ENCODE peak calls at places on chromosomes 6 and 20, in eight cellular contexts. M, A, R, J, S, W, C and L are unnamed samples.

GRCh38 chr6:135537782-135538301 is 40.3 kb upstream of the AHI1 start:
- DNase-seq in M (no peak), A (no peak), R (no peak), J (peak), S (peak), W (no peak), C (no peak), L (no peak)

GRCh38 chr6:133973109-133973971 is 20.3 kb downstream of the TBPL1 start:
- DNase-seq in M (no peak), A (no peak), R (peak), J (peak), S (peak), W (no peak), C (peak), L (peak)

GRCh38 chr20:54431545-54431944 is 43.8 kb upstream of the DOK5 start:
- DNase-seq in M (no peak), A (no peak), R (peak), J (peak), S (no peak), W (no peak), C (no peak), L (no peak)

GRCh38 chr20:52684176-52684575 is 288.0 kb upstream of the TSHZ2 start:
- DNase-seq in M (no peak), A (no peak), R (no peak), J (no peak), S (no peak), W (no peak), C (no peak), L (no peak)

GRCh38 chr6:68958327-68958726 is 323.2 kb downstream of the ADGRB3 start:
- DNase-seq in M (no peak), A (no peak), R (peak), J (peak), S (no peak), W (no peak), C (peak), L (no peak)

GRCh38 chr6:112990971-112991370 is 643.8 kb downstream of the RFPL4B start:
- DNase-seq in M (no peak), A (no peak), R (no peak), J (peak), S (no peak), W (no peak), C (no peak), L (no peak)

GRCh38 chr20:61399433-61399832 is 147.4 kb downstream of the CDH4 start:
- DNase-seq in M (no peak), A (no peak), R (no peak), J (no peak), S (no peak), W (no peak), C (no peak), L (no peak)

GRCh38 chr6:100322886-100323285 is 141.8 kb downstream of the SIM1 start:
- DNase-seq in M (no peak), A (no peak), R (no peak), J (no peak), S (no peak), W (no peak), C (no peak), L (no peak)

GRCh38 chr20:4488407-4489339 is 233.0 kb upstream of the PRND start:
- DNase-seq in M (no peak), A (no peak), R (no peak), J (peak), S (no peak), W (no peak), C (no peak), L (no peak)